ENCODE peak calls at places on chromosomes 16 and 17, in four cellular contexts. N is Caco-2, O is A549, R is tibial nerve. C is an unnamed sample.
A peak's percentile ranks its signal among the peaks of the same experiment; 100 is the strongest.

GRCh38 chr16:83762141-83763024 is 45.4 kb upstream of the HSBP1 start:
- DNase-seq in N (no peak), O (no peak), R (no peak), C (no peak)

GRCh38 chr17:76868669-76869208 is 535 bp downstream of the MGAT5B start:
- DNase-seq in N (no peak), O (peak; percentile 33), R (no peak), C (no peak)

GRCh38 chr17:76432712-76433336 is 20.1 kb downstream of the UBE2O start:
- DNase-seq in N (peak; percentile 18), O (peak; percentile 40), R (no peak), C (no peak)

GRCh38 chr17:54455251-54455868 is 445.3 kb upstream of the TOM1L1 start:
- DNase-seq in N (no peak), O (peak; percentile 4), R (no peak), C (no peak)

GRCh38 chr16:824601-825000 is 24.1 kb upstream of the GNG13 start:
- DNase-seq in N (no peak), O (no peak), R (no peak), C (no peak)

GRCh38 chr16:48300391-48300856 is 53.1 kb upstream of the ABCC11 start:
- DNase-seq in N (peak; percentile 29), O (peak; percentile 12), R (peak; percentile 45), C (no peak)

GRCh38 chr17:1001640-1002411 is 4.9 kb downstream of the TIMM22 start:
- DNase-seq in N (no peak), O (no peak), R (peak; percentile 41), C (no peak)

GRCh38 chr17:20171741-20172377 is 162.7 kb downstream of the SPECC1 start:
- DNase-seq in N (peak; percentile 78), O (no peak), R (no peak), C (no peak)

GRCh38 chr17:48060249-48060648 is 12.1 kb downstream of the NFE2L1 start:
- DNase-seq in N (no peak), O (no peak), R (peak; percentile 42), C (no peak)

GRCh38 chr17:80898706-80899105 is 92.9 kb upstream of the CHMP6 start:
- DNase-seq in N (no peak), O (no peak), R (no peak), C (no peak)

GRCh38 chr17:71828182-71828596 is 292.6 kb upstream of the SOX9 start:
- DNase-seq in N (no peak), O (no peak), R (no peak), C (no peak)

GRCh38 chr17:10415161-10415560 is 6.6 kb downstream of the MYH8 start:
- DNase-seq in N (no peak), O (no peak), R (no peak), C (no peak)

GRCh38 chr16:66660422-66661209 is 35.9 kb downstream of the CMTM4 start:
- DNase-seq in N (no peak), O (peak; percentile 84), R (peak; percentile 49), C (no peak)

GRCh38 chr16:9134739-9135138 is 43.3 kb downstream of the HAPSTR1 start:
- DNase-seq in N (peak; percentile 54), O (peak; percentile 67), R (peak; percentile 22), C (peak; percentile 53)

GRCh38 chr16:88804552-88805339 is 1.2 kb downstream of the CDT1 start:
- DNase-seq in N (peak; percentile 80), O (no peak), R (no peak), C (no peak)

GRCh38 chr17:2090804-2091534 is 36.1 kb downstream of the HIC1 start:
- DNase-seq in N (no peak), O (peak; percentile 51), R (peak; percentile 75), C (no peak)
- TF ChIP-seq CTCF in N (peak; percentile 14), O (no peak), R (peak; percentile 51), C (no peak)

DNA sequence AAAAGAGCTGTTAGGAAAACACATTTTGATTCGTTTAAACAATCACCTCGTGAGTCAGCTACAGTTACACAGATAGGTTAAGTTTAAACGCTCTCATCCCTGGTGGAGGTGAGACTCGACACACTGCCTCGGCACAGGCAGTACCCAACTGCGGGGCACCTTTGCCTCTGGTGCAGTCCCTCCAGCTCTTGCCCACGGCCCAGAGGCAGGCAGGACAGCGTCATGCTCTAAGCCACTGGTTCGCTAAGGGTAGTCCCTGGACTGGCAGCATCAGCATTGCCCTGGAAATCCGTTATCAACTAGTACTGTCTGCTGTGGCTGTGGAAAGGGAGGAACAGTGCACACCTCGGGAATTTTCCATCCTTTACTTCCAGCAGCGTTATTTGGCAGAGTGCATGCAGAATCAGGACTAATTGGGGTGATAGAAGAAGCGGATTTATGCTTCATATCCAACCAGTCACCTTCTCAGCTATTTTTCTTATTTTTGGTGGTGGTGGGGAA is 3.7 kb upstream of the PIK3R6 start:
- DNase-seq in N (no peak), O (no peak), R (no peak), C (no peak)
- TF ChIP-seq CTCF in N (no peak), O (no peak), R (no peak), C (no peak)

GRCh38 chr16:79651363-79651762 is 50.8 kb upstream of the MAF start:
- DNase-seq in N (no peak), O (peak; percentile 47), R (peak; percentile 29), C (no peak)
- TF ChIP-seq CTCF in N (no peak), O (no peak), R (no peak), C (no peak)

GRCh38 chr16:28924399-28924761 is 658 bp downstream of the RABEP2 start:
- DNase-seq in N (no peak), O (no peak), R (no peak), C (no peak)
- TF ChIP-seq CTCF in N (peak; percentile 40), O (no peak), R (no peak), C (no peak)

GRCh38 chr16:6016530-6017184 is 919.1 kb upstream of the EEF2KMT start:
- DNase-seq in N (peak; percentile 35), O (peak; percentile 46), R (no peak), C (no peak)
- TF ChIP-seq CTCF in N (peak; percentile 33), O (peak; percentile 25), R (no peak), C (no peak)

DNA sequence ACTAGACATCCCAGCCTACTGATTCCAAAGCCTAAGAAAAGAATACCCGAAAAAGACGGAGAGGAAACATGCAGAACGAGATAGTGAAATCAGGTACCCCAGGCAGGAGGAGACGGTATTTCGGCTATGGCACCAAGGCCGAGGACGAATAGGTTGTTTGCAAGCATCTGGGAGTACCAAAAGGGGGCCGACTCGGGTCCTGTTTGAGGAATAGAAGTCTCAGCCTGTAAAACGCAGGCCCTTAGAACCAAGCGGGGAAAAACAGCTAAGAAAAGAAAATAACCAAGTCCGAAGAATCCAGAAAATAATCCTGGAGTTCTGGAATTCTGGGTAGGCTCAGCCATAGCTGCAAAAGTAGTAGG is 537 bp downstream of the SLC35B1 start:
- DNase-seq in N (no peak), O (no peak), R (no peak), C (no peak)
- TF ChIP-seq CTCF in N (no peak), O (no peak), R (no peak), C (no peak)

GRCh38 chr16:75175074-75175473 is 26.8 kb downstream of the ZFP1 start:
- DNase-seq in N (no peak), O (no peak), R (no peak), C (no peak)

GRCh38 chr16:75176926-75177325 is 28.6 kb downstream of the ZFP1 start:
- DNase-seq in N (no peak), O (no peak), R (no peak), C (no peak)

GRCh38 chr16:75181630-75182029 is 25.3 kb downstream of the CTRB2 start:
- DNase-seq in N (no peak), O (no peak), R (no peak), C (no peak)

DNA sequence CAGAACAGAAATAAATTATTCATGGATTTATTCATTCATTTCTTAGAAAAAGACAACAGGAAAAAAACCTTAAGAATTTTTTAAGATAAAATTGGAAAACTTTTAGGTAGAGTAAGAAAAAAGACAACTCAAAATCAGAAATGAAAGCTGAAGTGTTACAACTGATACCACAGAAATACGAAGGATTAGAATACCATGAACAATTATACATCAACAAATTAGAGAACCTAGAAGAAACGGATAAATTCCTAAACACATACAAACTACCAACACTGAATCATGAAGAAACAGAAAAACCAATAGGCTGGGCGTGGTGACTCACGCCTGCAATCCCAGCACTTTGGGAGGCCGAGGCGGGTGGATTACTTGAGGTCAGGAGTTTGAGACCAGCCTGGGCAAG is 27.8 kb downstream of the CTRB2 start:
- DNase-seq in N (no peak), O (no peak), R (no peak), C (no peak)
- TF ChIP-seq CTCF in N (no peak), O (no peak), R (no peak), C (no peak)

GRCh38 chr16:58847902-58848661 is 114.0 kb upstream of the GOT2 start:
- DNase-seq in N (no peak), O (peak; percentile 27), R (no peak), C (no peak)

GRCh38 chr16:58848662-58849002 is 114.5 kb upstream of the GOT2 start:
- DNase-seq in N (no peak), O (no peak), R (no peak), C (no peak)

GRCh38 chr16:58842746-58843145 is 108.6 kb upstream of the GOT2 start:
- DNase-seq in N (no peak), O (no peak), R (no peak), C (no peak)

GRCh38 chr16:58842156-58842555 is 108.0 kb upstream of the GOT2 start:
- DNase-seq in N (no peak), O (no peak), R (no peak), C (no peak)

GRCh38 chr16:58843675-58844074 is 109.6 kb upstream of the GOT2 start:
- DNase-seq in N (peak; percentile 13), O (peak; percentile 60), R (no peak), C (no peak)
- TF ChIP-seq CTCF in N (no peak), O (peak; percentile 66), R (peak; percentile 34), C (no peak)

GRCh38 chr16:87496101-87496801 is 3.4 kb upstream of the ZCCHC14 start:
- DNase-seq in N (no peak), O (no peak), R (no peak), C (peak; percentile 39)
- TF ChIP-seq CTCF in N (no peak), O (no peak), R (no peak), C (no peak)

C was measured in natural killer cell.